ENCODE peak calls at places on chromosomes 11 and 22, in five cellular contexts. Y is endothelial cell of umbilical vein, R is PC-3, C is hepatocyte, A is HCT116. U is an unnamed sample.

GRCh38 chr11:17171916-17172315 is 35.9 kb downstream of the PIK3C2A start:
- DNase-seq in C (no peak), R (no peak), A (no peak), Y (no peak), U (no peak)

GRCh38 chr11:103325686-103326069 is 216.5 kb downstream of the DYNC2H1 start:
- DNase-seq in Y (no peak), C (no peak), A (no peak), R (no peak), U (no peak)

GRCh38 chr11:104665631-104666030 is 232.6 kb downstream of the CASP12 start:
- DNase-seq in R (no peak), A (no peak), C (no peak), Y (no peak), U (no peak)

GRCh38 chr22:39225591-39225990 is 19.2 kb downstream of the PDGFB start:
- DNase-seq in R (no peak), Y (no peak), C (no peak), A (no peak), U (no peak)

GRCh38 chr11:81963018-81963417 is 770.6 kb downstream of the FAM181B start:
- DNase-seq in C (no peak), Y (peak; percentile 1), R (peak; percentile 1), A (no peak), U (peak; percentile 15)

GRCh38 chr22:24503137-24503850 is 8.2 kb downstream of the UPB1 start:
- DNase-seq in Y (peak; percentile 76), A (peak; percentile 34), R (peak; percentile 47), C (peak; percentile 50), U (peak; percentile 55)

GRCh38 chr11:35165416-35166368 is 26.7 kb downstream of the CD44 start:
- DNase-seq in R (peak; percentile 71), Y (peak; percentile 48), A (no peak), C (no peak), U (peak; percentile 98)

GRCh38 chr22:41216984-41217383 is 11.9 kb downstream of the L3MBTL2 start:
- DNase-seq in Y (no peak), C (no peak), A (no peak), R (no peak), U (no peak)

GRCh38 chr22:22404598-22405284 is 103.8 kb downstream of the ZNF280B start:
- DNase-seq in C (no peak), Y (no peak), R (no peak), A (no peak), U (no peak)

GRCh38 chr11:69918938-69919650 is 99.9 kb upstream of the FGF3 start:
- DNase-seq in A (peak; percentile 43), C (peak; percentile 91), R (peak; percentile 82), Y (peak; percentile 41), U (peak; percentile 57)

GRCh38 chr22:31579835-31580242 is 82.2 kb downstream of the PISD start:
- DNase-seq in A (no peak), C (peak; percentile 34), R (no peak), Y (no peak), U (no peak)

GRCh38 chr11:15300282-15300681 is 185.6 kb downstream of the INSC start:
- DNase-seq in Y (no peak), A (no peak), R (no peak), C (no peak), U (no peak)

GRCh38 chr11:132430352-132431091 is 1060.1 kb downstream of the NTM start:
- DNase-seq in A (no peak), R (no peak), C (no peak), Y (no peak), U (no peak)

GRCh38 chr11:3058753-3059664 is 1.8 kb upstream of the CARS1 start:
- DNase-seq in C (peak; percentile 63), A (no peak), R (peak; percentile 83), Y (peak; percentile 66), U (no peak)

GRCh38 chr22:40082184-40082583 is 87.4 kb downstream of the FAM83F start:
- DNase-seq in Y (no peak), A (no peak), R (no peak), C (no peak), U (no peak)

GRCh38 chr22:17302616-17303015 is 66.6 kb upstream of the CECR2 start:
- DNase-seq in C (no peak), R (no peak), Y (no peak), A (no peak), U (no peak)

GRCh38 chr11:82458147-82458546 is 275.5 kb downstream of the FAM181B start:
- DNase-seq in C (no peak), Y (no peak), R (no peak), A (no peak), U (no peak)

GRCh38 chr11:131633978-131634377 is 263.6 kb downstream of the NTM start:
- DNase-seq in C (no peak), R (no peak), A (no peak), Y (no peak), U (no peak)

GRCh38 chr11:35997908-35998307 is 54.0 kb downstream of the LDLRAD3 start:
- DNase-seq in C (no peak), R (no peak), A (no peak), Y (no peak), U (peak; percentile 80)

GRCh38 chr22:30877662-30878515 is 90.7 kb downstream of the MORC2 start:
- DNase-seq in R (peak; percentile 22), A (no peak), C (no peak), Y (no peak), U (no peak)

GRCh38 chr11:68009391-68010000 is 631 bp upstream of the ALDH3B1 start:
- DNase-seq in R (peak; percentile 67), Y (peak; percentile 61), A (no peak), C (no peak), U (peak; percentile 60)

GRCh38 chr22:22235564-22235963 is 9.0 kb upstream of the VPREB1 start:
- DNase-seq in C (peak; percentile 31), Y (peak; percentile 22), A (no peak), R (peak; percentile 32), U (peak; percentile 76)

GRCh38 chr22:25696763-25697710 is 45.0 kb upstream of the MYO18B start:
- DNase-seq in Y (no peak), C (no peak), R (no peak), A (no peak), U (no peak)

GRCh38 chr11:2521681-2522630 is 77.1 kb downstream of the KCNQ1 start:
- DNase-seq in R (no peak), C (no peak), A (no peak), Y (no peak), U (no peak)

GRCh38 chr22:36455571-36456458 is 25.6 kb downstream of the TXN2 start:
- DNase-seq in A (no peak), Y (no peak), R (no peak), C (peak; percentile 27), U (no peak)

GRCh38 chr22:36456459-36456835 is 25.0 kb downstream of the TXN2 start:
- DNase-seq in Y (no peak), A (no peak), R (no peak), C (peak; percentile 2), U (no peak)

GRCh38 chr22:36453855-36454378 is 27.5 kb downstream of the TXN2 start:
- DNase-seq in R (no peak), C (no peak), A (no peak), Y (no peak), U (no peak)

GRCh38 chr22:36453266-36453607 is 28.2 kb downstream of the TXN2 start:
- DNase-seq in A (no peak), C (no peak), R (peak; percentile 67), Y (no peak), U (no peak)

GRCh38 chr22:36454916-36455570 is 26.4 kb downstream of the TXN2 start:
- DNase-seq in Y (peak; percentile 92), C (peak; percentile 98), A (peak; percentile 80), R (peak; percentile 88), U (peak; percentile 97)
- H4K20me1 ChIP-seq in Y (no peaks in the 10 kb centered on the region), C (no peaks in the 10 kb centered on the region), A (no peaks in the 10 kb centered on the region), R (no peaks in the 10 kb centered on the region), U (no peaks in the 10 kb centered on the region)

DNA sequence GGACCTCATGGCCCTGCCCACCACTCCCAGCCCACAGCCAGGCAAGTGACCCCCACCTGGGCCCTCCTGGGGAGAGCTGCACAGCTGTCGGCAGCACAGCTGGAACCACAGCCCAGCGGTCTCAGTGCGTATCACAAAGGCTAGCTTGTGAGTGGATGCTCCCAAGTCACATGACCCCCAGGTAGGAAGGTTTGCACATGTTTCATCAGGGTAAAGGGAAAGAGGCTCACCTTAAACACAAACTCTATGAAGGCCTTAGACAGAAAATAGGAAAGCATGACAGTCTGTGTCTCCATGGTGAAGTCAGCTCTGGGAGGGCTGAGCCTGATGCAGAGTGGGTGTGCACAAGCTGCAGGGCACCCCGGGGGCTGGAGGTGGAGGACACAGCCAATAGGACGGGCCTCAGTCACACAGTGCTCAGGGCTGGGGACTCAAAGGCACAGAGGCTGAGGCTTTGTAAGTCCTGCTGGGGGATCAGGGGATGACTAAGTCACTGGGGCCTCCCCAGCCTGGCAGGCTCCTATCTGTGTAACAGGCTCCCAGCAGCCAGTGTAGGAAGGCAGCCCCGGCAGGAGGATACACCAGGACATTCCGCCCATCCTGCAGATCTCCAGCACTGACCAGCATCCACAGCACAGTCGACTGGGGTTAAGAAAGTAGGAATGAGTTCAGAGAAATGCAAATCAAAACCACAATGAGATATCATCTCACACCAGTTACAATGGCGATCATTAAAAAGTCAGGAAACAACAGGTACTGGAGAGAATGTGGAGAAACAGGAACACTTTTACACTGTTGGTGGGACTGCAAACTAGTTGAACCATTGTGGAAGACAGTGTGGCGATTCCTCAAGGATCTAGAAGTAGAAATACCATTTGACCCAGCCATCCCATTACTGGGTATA is 22.0 kb downstream of the CELSR1 start:
- DNase-seq in Y (no peak), A (no peak), R (no peak), C (peak; percentile 18), U (no peak)
- H4K20me1 ChIP-seq in Y (no peaks in the 10 kb centered on the region), A (no peaks in the 10 kb centered on the region), R (no peaks in the 10 kb centered on the region), C (no peaks in the 10 kb centered on the region), U (no peaks in the 10 kb centered on the region)

GRCh38 chr22:36323855-36324331 is 63.9 kb downstream of the MYH9 start:
- DNase-seq in C (no peak), R (no peak), Y (no peak), A (no peak), U (no peak)
- H4K20me1 ChIP-seq in C (no peaks in the 10 kb centered on the region), R (peaks cover 5% of the 10 kb centered on the region), Y (no peaks in the 10 kb centered on the region), A (no peaks in the 10 kb centered on the region), U (no peaks in the 10 kb centered on the region)

DNA sequence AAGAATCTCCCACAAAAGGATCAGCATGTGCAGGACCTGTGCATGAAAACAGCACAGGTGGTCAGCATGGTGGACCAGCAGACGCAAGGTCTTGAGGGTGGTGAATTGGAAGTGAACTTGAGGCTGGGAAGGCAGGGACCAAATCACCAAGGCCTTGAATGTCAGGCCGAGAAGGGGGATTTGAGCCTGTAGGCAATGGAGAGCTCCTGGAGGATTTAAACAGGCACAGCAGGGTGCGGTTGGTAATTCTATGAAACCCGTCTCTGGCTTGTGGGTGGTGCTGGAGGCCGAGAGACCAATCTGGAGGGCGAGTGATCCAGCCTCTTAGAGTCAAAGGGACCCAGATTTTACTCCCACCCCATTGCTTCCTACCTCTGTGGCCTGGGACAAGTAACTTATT is 2.4 kb downstream of the TSKU start:
- DNase-seq in C (no peak), A (no peak), Y (no peak), R (no peak), U (no peak)
- H4K20me1 ChIP-seq in C (peaks cover 41% of the 10 kb centered on the region), A (peaks cover 15% of the 10 kb centered on the region), Y (peaks cover 3% of the 10 kb centered on the region), R (peaks cover 19% of the 10 kb centered on the region), U (no peaks in the 10 kb centered on the region)

DNA sequence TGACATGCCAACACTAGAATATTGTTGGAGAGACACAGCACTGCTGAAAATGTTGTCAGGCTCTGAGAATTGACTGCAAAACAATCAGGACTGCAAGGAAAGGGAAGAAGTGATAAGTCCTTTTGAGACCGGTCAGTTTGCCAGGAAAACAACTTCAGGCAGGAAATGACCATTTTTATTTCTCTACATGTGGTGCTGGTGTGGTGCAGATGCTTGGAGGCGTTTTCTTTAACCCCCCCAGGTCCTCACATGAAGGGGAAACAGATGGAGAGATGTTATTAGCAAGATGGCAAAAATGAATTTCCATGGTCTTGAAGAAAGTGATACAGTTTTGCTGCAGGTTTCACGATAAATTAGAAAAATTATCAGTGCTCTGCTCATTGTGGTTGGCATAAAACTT is 5.7 kb downstream of the AP2A2 start:
- DNase-seq in C (no peak), R (no peak), A (no peak), Y (peak; percentile 96), U (no peak)
- H4K20me1 ChIP-seq in C (peaks cover 87% of the 10 kb centered on the region), R (peaks cover 12% of the 10 kb centered on the region), A (no peaks in the 10 kb centered on the region), Y (peaks cover 7% of the 10 kb centered on the region), U (peaks cover 13% of the 10 kb centered on the region)

U was measured in MM.1S.